ENCODE peak calls at places on chromosomes 13 and 19, in ten cellular contexts. One of them, this sample, is unnamed.

GRCh38 chr19:10295305-10295846 is 5.6 kb downstream of the ICAM5 start:
- DNase-seq in CD8-positive, alpha-beta memory T cell: peak; percentile 70
- DNase-seq in upper lobe of left lung: peak; percentile 93
- DNase-seq in Peyer's patch: peak; percentile 73
- DNase-seq in H1: peak; percentile 74
- DNase-seq in pancreas: no peak
- DNase-seq in heart left ventricle: peak; percentile 37
- DNase-seq in left ventricle myocardium inferior: no peak
- DNase-seq in neural progenitor cell: peak; percentile 46
- DNase-seq in AG04450: no peak
- DNase-seq in this sample: no peak

GRCh38 chr13:97977376-97977705 is 23.9 kb downstream of the IPO5 start:
- DNase-seq in CD8-positive, alpha-beta memory T cell: no peak
- DNase-seq in upper lobe of left lung: no peak
- DNase-seq in Peyer's patch: no peak
- DNase-seq in H1: no peak
- DNase-seq in pancreas: no peak
- DNase-seq in heart left ventricle: no peak
- DNase-seq in left ventricle myocardium inferior: no peak
- DNase-seq in neural progenitor cell: no peak
- DNase-seq in AG04450: no peak
- DNase-seq in this sample: no peak

GRCh38 chr13:77036294-77036693 is 9.3 kb upstream of the FBXL3 start:
- DNase-seq in CD8-positive, alpha-beta memory T cell: no peak
- DNase-seq in upper lobe of left lung: no peak
- DNase-seq in Peyer's patch: no peak
- DNase-seq in H1: no peak
- DNase-seq in pancreas: no peak
- DNase-seq in heart left ventricle: no peak
- DNase-seq in left ventricle myocardium inferior: no peak
- DNase-seq in neural progenitor cell: no peak
- DNase-seq in AG04450: no peak
- DNase-seq in this sample: no peak

GRCh38 chr19:10815007-10815531 is 20.9 kb downstream of the TMED1 start:
- DNase-seq in CD8-positive, alpha-beta memory T cell: no peak
- DNase-seq in upper lobe of left lung: no peak
- DNase-seq in Peyer's patch: no peak
- DNase-seq in H1: no peak
- DNase-seq in pancreas: no peak
- DNase-seq in heart left ventricle: no peak
- DNase-seq in left ventricle myocardium inferior: no peak
- DNase-seq in neural progenitor cell: no peak
- DNase-seq in AG04450: no peak
- DNase-seq in this sample: no peak

GRCh38 chr13:113155982-113156655 is 2.3 kb upstream of the PROZ start:
- DNase-seq in CD8-positive, alpha-beta memory T cell: no peak
- DNase-seq in upper lobe of left lung: no peak
- DNase-seq in Peyer's patch: no peak
- DNase-seq in H1: peak; percentile 30
- DNase-seq in pancreas: no peak
- DNase-seq in heart left ventricle: no peak
- DNase-seq in left ventricle myocardium inferior: no peak
- DNase-seq in neural progenitor cell: no peak
- DNase-seq in AG04450: no peak
- DNase-seq in this sample: no peak

GRCh38 chr13:98141091-98141490 is 1.8 kb upstream of the FARP1 start:
- DNase-seq in CD8-positive, alpha-beta memory T cell: no peak
- DNase-seq in upper lobe of left lung: no peak
- DNase-seq in Peyer's patch: no peak
- DNase-seq in H1: no peak
- DNase-seq in pancreas: no peak
- DNase-seq in heart left ventricle: no peak
- DNase-seq in left ventricle myocardium inferior: no peak
- DNase-seq in neural progenitor cell: no peak
- DNase-seq in AG04450: no peak
- DNase-seq in this sample: no peak

GRCh38 chr19:56822755-56823154 is 17.8 kb downstream of the PEG3 start:
- DNase-seq in CD8-positive, alpha-beta memory T cell: no peak
- DNase-seq in upper lobe of left lung: no peak
- DNase-seq in Peyer's patch: no peak
- DNase-seq in H1: no peak
- DNase-seq in pancreas: no peak
- DNase-seq in heart left ventricle: no peak
- DNase-seq in left ventricle myocardium inferior: no peak
- DNase-seq in neural progenitor cell: no peak
- DNase-seq in AG04450: no peak
- DNase-seq in this sample: no peak

GRCh38 chr13:29511980-29512379 is 83.5 kb downstream of the SLC7A1 start:
- DNase-seq in CD8-positive, alpha-beta memory T cell: no peak
- DNase-seq in upper lobe of left lung: no peak
- DNase-seq in Peyer's patch: no peak
- DNase-seq in H1: no peak
- DNase-seq in pancreas: no peak
- DNase-seq in heart left ventricle: no peak
- DNase-seq in left ventricle myocardium inferior: no peak
- DNase-seq in neural progenitor cell: no peak
- DNase-seq in AG04450: no peak
- DNase-seq in this sample: no peak

GRCh38 chr13:77535448-77535847 is at the start of gene SCEL:
- DNase-seq in CD8-positive, alpha-beta memory T cell: no peak
- DNase-seq in upper lobe of left lung: no peak
- DNase-seq in Peyer's patch: no peak
- DNase-seq in H1: no peak
- DNase-seq in pancreas: no peak
- DNase-seq in heart left ventricle: no peak
- DNase-seq in left ventricle myocardium inferior: no peak
- DNase-seq in neural progenitor cell: no peak
- DNase-seq in AG04450: no peak
- DNase-seq in this sample: no peak

GRCh38 chr13:35768126-35768525 is 291.6 kb upstream of the MAB21L1 start:
- DNase-seq in CD8-positive, alpha-beta memory T cell: no peak
- DNase-seq in upper lobe of left lung: no peak
- DNase-seq in Peyer's patch: no peak
- DNase-seq in H1: no peak
- DNase-seq in pancreas: no peak
- DNase-seq in heart left ventricle: no peak
- DNase-seq in left ventricle myocardium inferior: no peak
- DNase-seq in neural progenitor cell: no peak
- DNase-seq in AG04450: no peak
- DNase-seq in this sample: no peak

GRCh38 chr13:42039946-42040729 is 8.3 kb upstream of the DGKH start:
- DNase-seq in CD8-positive, alpha-beta memory T cell: peak; percentile 84
- DNase-seq in upper lobe of left lung: peak; percentile 97
- DNase-seq in Peyer's patch: peak; percentile 88
- DNase-seq in H1: peak; percentile 85
- DNase-seq in pancreas: peak; percentile 84
- DNase-seq in heart left ventricle: peak; percentile 96
- DNase-seq in left ventricle myocardium inferior: peak; percentile 95
- DNase-seq in neural progenitor cell: peak; percentile 87
- DNase-seq in AG04450: peak; percentile 69
- DNase-seq in this sample: no peak

GRCh38 chr13:111384441-111385181 is 64.2 kb downstream of the TEX29 start:
- DNase-seq in CD8-positive, alpha-beta memory T cell: no peak
- DNase-seq in upper lobe of left lung: no peak
- DNase-seq in Peyer's patch: no peak
- DNase-seq in H1: no peak
- DNase-seq in pancreas: no peak
- DNase-seq in heart left ventricle: no peak
- DNase-seq in left ventricle myocardium inferior: no peak
- DNase-seq in neural progenitor cell: no peak
- DNase-seq in AG04450: no peak
- DNase-seq in this sample: no peak

GRCh38 chr19:30864460-30865215 is 484.6 kb downstream of the TSHZ3 start:
- DNase-seq in CD8-positive, alpha-beta memory T cell: no peak
- DNase-seq in upper lobe of left lung: no peak
- DNase-seq in Peyer's patch: no peak
- DNase-seq in H1: no peak
- DNase-seq in pancreas: no peak
- DNase-seq in heart left ventricle: no peak
- DNase-seq in left ventricle myocardium inferior: no peak
- DNase-seq in neural progenitor cell: no peak
- DNase-seq in AG04450: no peak
- DNase-seq in this sample: no peak

DNA sequence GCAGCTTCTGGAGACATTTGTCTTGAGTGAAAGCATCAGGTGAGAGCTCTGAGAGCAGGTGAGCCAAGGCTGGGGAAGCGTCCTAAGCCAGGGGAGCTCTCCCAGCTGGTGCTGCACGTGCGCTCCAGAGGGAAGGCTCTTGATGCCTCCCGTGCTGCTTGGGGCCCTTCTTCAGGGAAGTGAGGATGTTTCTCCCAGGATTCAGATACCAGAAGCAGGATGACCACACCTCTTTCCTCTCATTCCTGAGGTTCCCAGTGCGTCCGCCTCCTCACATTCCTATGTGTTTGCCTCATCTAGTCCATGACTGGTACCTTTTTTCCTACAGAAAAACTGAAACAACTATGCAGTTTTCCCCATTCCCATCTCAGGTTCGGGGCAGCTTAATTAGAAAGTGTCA is 231.0 kb upstream of the IRS2 start:
- DNase-seq in CD8-positive, alpha-beta memory T cell: no peak
- DNase-seq in upper lobe of left lung: peak; percentile 34
- DNase-seq in Peyer's patch: no peak
- DNase-seq in H1: no peak
- DNase-seq in pancreas: no peak
- DNase-seq in heart left ventricle: no peak
- DNase-seq in left ventricle myocardium inferior: no peak
- DNase-seq in neural progenitor cell: no peak
- DNase-seq in AG04450: peak; percentile 82
- DNase-seq in this sample: no peak
- H3K27ac ChIP-seq in CD8-positive, alpha-beta memory T cell: no peak overlapping the region
- H3K27ac ChIP-seq in upper lobe of left lung: no peak overlapping the region
- H3K27ac ChIP-seq in Peyer's patch: no peak overlapping the region
- H3K27ac ChIP-seq in H1: no peak overlapping the region
- H3K27ac ChIP-seq in pancreas: no peak overlapping the region
- H3K27ac ChIP-seq in heart left ventricle: no peak overlapping the region
- H3K27ac ChIP-seq in left ventricle myocardium inferior: no peak overlapping the region
- H3K27ac ChIP-seq in neural progenitor cell: no peak overlapping the region
- H3K27ac ChIP-seq in AG04450: peak overlapping the region; percentile 85
- H3K27ac ChIP-seq in this sample: no peak overlapping the region

DNA sequence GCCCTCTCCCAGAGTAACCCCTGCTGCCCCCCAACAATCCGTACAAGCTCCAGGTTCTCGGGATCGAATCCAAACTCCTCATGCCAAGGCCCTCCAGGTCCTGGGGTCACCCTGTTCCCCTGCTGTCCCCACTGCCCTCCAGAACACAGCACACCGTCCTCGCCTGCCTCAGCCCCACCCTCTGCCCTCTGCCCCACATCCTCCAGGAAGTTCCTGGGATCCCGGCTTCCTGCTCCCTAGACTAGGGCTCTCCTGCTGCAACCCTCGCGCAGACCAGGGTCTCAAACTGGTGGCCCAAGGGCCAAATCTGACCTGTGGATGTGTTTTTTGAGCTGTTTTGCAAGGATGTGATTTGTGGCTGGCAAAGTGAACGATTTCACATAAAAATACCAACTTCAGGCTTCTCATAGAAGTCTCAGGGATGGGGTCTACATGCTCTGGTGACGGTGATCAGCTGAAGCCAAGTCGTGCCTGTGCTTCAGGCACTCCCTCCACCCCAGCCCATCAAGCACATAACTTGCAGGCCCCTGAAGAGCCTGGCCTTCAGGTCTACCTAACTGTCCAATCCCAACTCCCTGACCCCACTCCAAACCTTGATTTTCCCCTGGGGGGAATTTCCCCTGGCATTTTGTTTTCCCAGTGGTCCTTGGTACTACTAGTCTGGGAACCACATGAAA is 1.8 kb downstream of the RABAC1 start:
- DNase-seq in CD8-positive, alpha-beta memory T cell: no peak
- DNase-seq in upper lobe of left lung: no peak
- DNase-seq in Peyer's patch: no peak
- DNase-seq in H1: no peak
- DNase-seq in pancreas: no peak
- DNase-seq in heart left ventricle: no peak
- DNase-seq in left ventricle myocardium inferior: no peak
- DNase-seq in neural progenitor cell: no peak
- DNase-seq in AG04450: no peak
- DNase-seq in this sample: no peak
- H3K27ac ChIP-seq in CD8-positive, alpha-beta memory T cell: no peak overlapping the region
- H3K27ac ChIP-seq in upper lobe of left lung: peak overlapping the region; percentile 27
- H3K27ac ChIP-seq in Peyer's patch: peak overlapping the region; percentile 96
- H3K27ac ChIP-seq in H1: no peak overlapping the region
- H3K27ac ChIP-seq in pancreas: no peak overlapping the region
- H3K27ac ChIP-seq in heart left ventricle: no peak overlapping the region
- H3K27ac ChIP-seq in left ventricle myocardium inferior: peak overlapping the region; percentile 92
- H3K27ac ChIP-seq in neural progenitor cell: no peak overlapping the region
- H3K27ac ChIP-seq in AG04450: no peak overlapping the region
- H3K27ac ChIP-seq in this sample: peak overlapping the region; percentile 42

GRCh38 chr13:33323766-33324525 is 38.4 kb upstream of the STARD13 start:
- DNase-seq in CD8-positive, alpha-beta memory T cell: no peak
- DNase-seq in upper lobe of left lung: no peak
- DNase-seq in Peyer's patch: no peak
- DNase-seq in H1: no peak
- DNase-seq in pancreas: no peak
- DNase-seq in heart left ventricle: no peak
- DNase-seq in left ventricle myocardium inferior: no peak
- DNase-seq in neural progenitor cell: no peak
- DNase-seq in AG04450: no peak
- DNase-seq in this sample: no peak
- H3K27ac ChIP-seq in CD8-positive, alpha-beta memory T cell: no peak overlapping the region
- H3K27ac ChIP-seq in upper lobe of left lung: no peak overlapping the region
- H3K27ac ChIP-seq in Peyer's patch: no peak overlapping the region
- H3K27ac ChIP-seq in H1: no peak overlapping the region
- H3K27ac ChIP-seq in pancreas: no peak overlapping the region
- H3K27ac ChIP-seq in heart left ventricle: no peak overlapping the region
- H3K27ac ChIP-seq in left ventricle myocardium inferior: peak overlapping the region; percentile 60
- H3K27ac ChIP-seq in neural progenitor cell: no peak overlapping the region
- H3K27ac ChIP-seq in AG04450: peak overlapping the region; percentile 49
- H3K27ac ChIP-seq in this sample: no peak overlapping the region

GRCh38 chr19:27736225-27736624 is 1476.7 kb downstream of the UQCRFS1 start:
- DNase-seq in CD8-positive, alpha-beta memory T cell: no peak
- DNase-seq in upper lobe of left lung: no peak
- DNase-seq in Peyer's patch: no peak
- DNase-seq in H1: no peak
- DNase-seq in pancreas: no peak
- DNase-seq in heart left ventricle: no peak
- DNase-seq in left ventricle myocardium inferior: no peak
- DNase-seq in neural progenitor cell: no peak
- DNase-seq in AG04450: no peak
- DNase-seq in this sample: no peak
- H3K27ac ChIP-seq in CD8-positive, alpha-beta memory T cell: no peak overlapping the region
- H3K27ac ChIP-seq in upper lobe of left lung: no peak overlapping the region
- H3K27ac ChIP-seq in Peyer's patch: no peak overlapping the region
- H3K27ac ChIP-seq in H1: no peak overlapping the region
- H3K27ac ChIP-seq in pancreas: no peak overlapping the region
- H3K27ac ChIP-seq in heart left ventricle: no peak overlapping the region
- H3K27ac ChIP-seq in left ventricle myocardium inferior: no peak overlapping the region
- H3K27ac ChIP-seq in neural progenitor cell: no peak overlapping the region
- H3K27ac ChIP-seq in AG04450: no peak overlapping the region
- H3K27ac ChIP-seq in this sample: no peak overlapping the region

GRCh38 chr19:5687360-5688198 is 2.5 kb upstream of the RPL36 start:
- DNase-seq in CD8-positive, alpha-beta memory T cell: no peak
- DNase-seq in upper lobe of left lung: peak; percentile 89
- DNase-seq in Peyer's patch: no peak
- DNase-seq in H1: no peak
- DNase-seq in pancreas: no peak
- DNase-seq in heart left ventricle: peak; percentile 39
- DNase-seq in left ventricle myocardium inferior: no peak
- DNase-seq in neural progenitor cell: no peak
- DNase-seq in AG04450: no peak
- DNase-seq in this sample: no peak
- H3K27ac ChIP-seq in CD8-positive, alpha-beta memory T cell: no peak overlapping the region
- H3K27ac ChIP-seq in upper lobe of left lung: no peak overlapping the region
- H3K27ac ChIP-seq in Peyer's patch: peak overlapping the region; percentile 83
- H3K27ac ChIP-seq in H1: no peak overlapping the region
- H3K27ac ChIP-seq in pancreas: peak overlapping the region; percentile 73
- H3K27ac ChIP-seq in heart left ventricle: no peak overlapping the region
- H3K27ac ChIP-seq in left ventricle myocardium inferior: peak overlapping the region; percentile 89
- H3K27ac ChIP-seq in neural progenitor cell: no peak overlapping the region
- H3K27ac ChIP-seq in AG04450: no peak overlapping the region
- H3K27ac ChIP-seq in this sample: no peak overlapping the region

GRCh38 chr13:20546559-20546958 is 20.4 kb upstream of the IFT88 start:
- DNase-seq in CD8-positive, alpha-beta memory T cell: no peak
- DNase-seq in upper lobe of left lung: no peak
- DNase-seq in Peyer's patch: no peak
- DNase-seq in H1: no peak
- DNase-seq in pancreas: no peak
- DNase-seq in heart left ventricle: no peak
- DNase-seq in left ventricle myocardium inferior: no peak
- DNase-seq in neural progenitor cell: no peak
- DNase-seq in AG04450: no peak
- DNase-seq in this sample: no peak
- H3K27ac ChIP-seq in CD8-positive, alpha-beta memory T cell: no peak overlapping the region
- H3K27ac ChIP-seq in upper lobe of left lung: no peak overlapping the region
- H3K27ac ChIP-seq in Peyer's patch: peak overlapping the region; percentile 3
- H3K27ac ChIP-seq in H1: no peak overlapping the region
- H3K27ac ChIP-seq in pancreas: no peak overlapping the region
- H3K27ac ChIP-seq in heart left ventricle: no peak overlapping the region
- H3K27ac ChIP-seq in left ventricle myocardium inferior: no peak overlapping the region
- H3K27ac ChIP-seq in neural progenitor cell: no peak overlapping the region
- H3K27ac ChIP-seq in AG04450: no peak overlapping the region
- H3K27ac ChIP-seq in this sample: no peak overlapping the region